ENCODE peak calls at places on chromosomes 2 and 18, in seven cellular contexts. E is H1, W is GM12891, F is GM12892, P is GM12878, Q is K562, U is SK-N-SH. R is an unnamed sample.

GRCh38 chr2:48313036-48313877 is 216.7 kb upstream of the STON1 start:
- DNase-seq in E (no peak), F (no peak), Q (no peak), W (no peak), U (no peak), P (peak; percentile 49), R (no peak)

GRCh38 chr18:1559563-1559962 is 654.9 kb downstream of the ADCYAP1 start:
- DNase-seq in U (no peak), Q (no peak), W (no peak), P (no peak), E (no peak), F (no peak), R (peak; percentile 3)

GRCh38 chr2:98165516-98166071 is 78.6 kb downstream of the VWA3B start:
- DNase-seq in U (no peak), W (no peak), P (no peak), E (no peak), Q (no peak), F (no peak), R (no peak)

GRCh38 chr2:103135679-103136078 is 373.8 kb downstream of the TMEM182 start:
- DNase-seq in Q (no peak), P (no peak), F (no peak), W (no peak), E (no peak), U (no peak), R (no peak)

GRCh38 chr2:205696541-205697441 is 14.5 kb downstream of the NRP2 start:
- DNase-seq in U (peak; percentile 30), E (no peak), F (no peak), Q (no peak), P (no peak), W (no peak), R (peak; percentile 64)

GRCh38 chr2:227822416-227823003 is 8.9 kb downstream of the CCL20 start:
- DNase-seq in E (no peak), F (no peak), Q (no peak), U (no peak), P (no peak), W (no peak), R (peak; percentile 21)

GRCh38 chr2:157492189-157492773 is 48.4 kb upstream of the CYTIP start:
- DNase-seq in U (peak; percentile 54), P (peak; percentile 43), F (no peak), Q (peak; percentile 37), W (peak; percentile 37), E (peak; percentile 23), R (peak; percentile 56)

GRCh38 chr2:30285758-30286157 is 54.4 kb downstream of the LBH start:
- DNase-seq in U (no peak), F (no peak), Q (no peak), W (no peak), E (no peak), P (no peak), R (no peak)

GRCh38 chr2:196696423-196697073 is 57.0 kb downstream of the CCDC150 start:
- DNase-seq in Q (no peak), W (no peak), F (no peak), P (no peak), E (no peak), U (no peak), R (peak; percentile 25)

GRCh38 chr18:55586841-55587240 is 1.2 kb downstream of the TCF4 start:
- DNase-seq in U (peak; percentile 17), P (no peak), W (no peak), Q (no peak), E (no peak), F (no peak), R (no peak)
- TF ChIP-seq TAF1 in U (no peak), P (no peak), W (no peak), Q (no peak), E (no peak), F (no peak), R (no peak)

GRCh38 chr2:898319-898718 is 52.3 kb upstream of the SNTG2 start:
- DNase-seq in W (no peak), P (no peak), Q (peak; percentile 26), E (peak; percentile 63), F (no peak), U (peak; percentile 78), R (peak; percentile 12)
- TF ChIP-seq TAF1 in W (no peak), P (no peak), Q (no peak), E (no peak), F (no peak), U (no peak), R (no peak)

GRCh38 chr2:61433606-61434005 is 37.3 kb downstream of the USP34 start:
- DNase-seq in U (no peak), F (no peak), Q (no peak), W (no peak), P (no peak), E (no peak), R (no peak)

GRCh38 chr2:61432990-61433389 is 37.9 kb downstream of the USP34 start:
- DNase-seq in P (no peak), F (no peak), W (no peak), E (no peak), U (no peak), Q (no peak), R (no peak)

GRCh38 chr2:61435291-61435690 is 35.6 kb downstream of the USP34 start:
- DNase-seq in U (no peak), P (no peak), F (no peak), E (no peak), W (no peak), Q (no peak), R (no peak)

GRCh38 chr2:61434314-61434713 is 36.6 kb downstream of the USP34 start:
- DNase-seq in P (no peak), Q (no peak), E (no peak), W (no peak), F (no peak), U (no peak), R (no peak)

DNA sequence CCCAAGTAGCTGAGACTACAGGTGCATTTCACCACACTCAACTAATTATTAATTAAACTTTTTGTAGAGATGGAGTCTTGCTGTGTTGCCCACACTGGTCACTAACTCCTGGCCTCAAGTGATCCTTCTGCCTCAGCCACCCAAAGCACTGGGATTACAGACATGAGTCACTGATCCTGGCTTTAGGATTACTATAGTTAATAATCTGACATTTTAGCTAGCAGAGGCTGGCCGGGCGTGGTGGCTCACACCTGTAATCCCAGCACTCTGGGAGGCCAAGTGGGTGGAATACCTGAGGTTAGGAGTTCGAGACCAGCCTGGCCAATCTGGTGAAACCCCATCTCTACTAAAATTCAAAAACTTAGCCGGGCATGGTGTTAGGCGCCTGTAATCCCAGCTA is 39.5 kb downstream of the USP34 start:
- DNase-seq in F (no peak), W (no peak), P (no peak), E (no peak), U (no peak), Q (no peak), R (no peak)
- TF ChIP-seq TAF1 in F (no peak), W (no peak), P (no peak), E (no peak), U (no peak), Q (no peak), R (no peak)

DNA sequence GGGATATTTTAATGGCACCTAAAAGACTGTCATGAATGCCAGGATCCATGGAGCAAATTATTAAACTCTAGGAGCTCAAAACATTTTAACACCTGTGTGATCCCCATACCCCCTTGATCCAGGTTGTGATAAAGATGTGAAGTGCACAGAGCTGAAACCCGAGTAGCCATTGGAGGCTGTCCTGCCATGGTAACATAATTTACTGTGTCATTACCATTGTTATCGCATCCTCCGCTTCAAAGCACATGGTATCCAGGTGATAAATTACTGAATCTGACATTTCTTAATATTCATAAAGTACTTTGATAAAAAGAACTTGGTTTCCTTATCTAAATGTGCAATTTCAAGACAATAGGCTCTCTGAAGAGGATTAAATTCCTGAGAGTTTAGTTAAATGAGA is 109.3 kb downstream of the CHST9 start:
- DNase-seq in W (no peak), E (no peak), F (no peak), Q (no peak), U (no peak), P (no peak), R (no peak)
- TF ChIP-seq TAF1 in W (no peak), E (no peak), F (no peak), Q (no peak), U (no peak), P (no peak), R (no peak)

GRCh38 chr2:129113776-129114175 is 795.1 kb upstream of the HS6ST1 start:
- DNase-seq in P (no peak), W (no peak), E (no peak), F (no peak), U (no peak), Q (no peak), R (no peak)
- TF ChIP-seq TAF1 in P (no peak), W (no peak), E (no peak), F (no peak), U (no peak), Q (no peak), R (no peak)

DNA sequence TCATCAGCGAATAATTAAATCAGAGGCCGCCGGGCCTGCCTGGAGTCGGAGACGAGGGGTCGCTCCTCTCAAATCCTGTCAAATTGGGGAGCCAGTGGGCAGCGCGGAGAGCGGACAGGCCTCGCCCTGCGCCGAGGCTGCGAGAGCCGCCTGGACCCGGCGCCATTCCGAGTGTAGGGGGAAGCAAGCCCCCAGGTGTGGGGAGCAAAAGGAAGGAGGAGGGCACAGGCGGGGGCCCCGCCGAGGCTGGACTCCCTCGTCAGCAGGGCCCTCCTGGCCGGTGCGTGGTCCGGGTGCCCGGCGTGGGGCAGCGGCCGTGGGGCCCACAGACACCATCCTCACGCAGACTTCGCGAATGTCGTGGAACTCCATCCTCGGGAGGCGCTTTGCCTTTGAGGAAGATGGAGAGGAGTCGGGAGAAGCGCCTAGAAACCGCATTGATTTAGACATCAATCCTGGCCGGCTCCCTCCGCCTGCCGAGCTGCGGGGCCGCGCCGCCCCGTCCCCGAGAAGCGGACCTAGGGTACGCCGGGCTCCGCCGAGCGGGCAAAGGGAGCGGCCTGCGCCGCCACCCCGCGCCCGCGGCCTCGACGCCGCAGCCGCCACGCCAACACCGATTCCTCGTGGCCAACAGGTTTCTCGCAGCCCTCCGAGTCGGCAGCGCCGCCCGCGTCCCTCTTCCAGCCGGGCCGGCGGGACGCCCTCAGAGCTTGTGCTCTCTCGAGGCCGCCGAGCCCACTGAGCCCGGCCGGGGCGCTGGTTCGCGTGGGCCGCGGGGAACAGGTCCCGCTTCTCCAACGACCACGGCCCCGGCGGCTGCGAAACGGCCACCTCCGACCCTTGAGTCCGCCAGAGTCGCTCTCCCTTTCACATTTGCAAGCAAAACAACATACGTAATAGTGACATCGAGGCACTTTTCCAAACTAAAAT is 6.7 kb upstream of the ONECUT2 start:
- DNase-seq in F (no peak), Q (no peak), W (no peak), U (no peak), E (no peak), P (no peak), R (no peak)
- TF ChIP-seq TAF1 in F (no peak), Q (no peak), W (no peak), U (no peak), E (no peak), P (no peak), R (no peak)

GRCh38 chr2:52968043-52968442 is 799.6 kb upstream of the CHAC2 start:
- DNase-seq in E (no peak), P (no peak), W (no peak), U (no peak), Q (no peak), F (no peak), R (no peak)
- TF ChIP-seq TAF1 in E (no peak), P (no peak), W (no peak), U (no peak), Q (no peak), F (no peak), R (no peak)

GRCh38 chr2:69946351-69947077 is 14.9 kb downstream of the ASPRV1 start:
- DNase-seq in U (no peak), Q (no peak), P (peak; percentile 30), E (no peak), W (peak; percentile 57), F (peak; percentile 41), R (peak; percentile 82)
- TF ChIP-seq TAF1 in U (no peak), Q (peak; percentile 18), P (no peak), E (no peak), W (peak; percentile 12), F (no peak), R (no peak)

GRCh38 chr18:10661333-10661732 is 135.5 kb downstream of the NAPG start:
- DNase-seq in P (no peak), W (no peak), E (no peak), U (no peak), Q (no peak), F (no peak), R (no peak)
- TF ChIP-seq TAF1 in P (no peak), W (no peak), E (no peak), U (no peak), Q (no peak), F (no peak), R (no peak)